ENCODE peak calls at places on chromosomes 13 and 19, in six cellular contexts. O, H, Z, X, E and M are unnamed samples.
A peak's percentile ranks its signal among the peaks of the same experiment; 100 is the strongest.

GRCh38 chr19:2820112-2820702 is 539 bp downstream of the ZNF554 start:
- DNase-seq in Z (no peak), O (no peak), E (peak; percentile 35), X (peak; percentile 50), H (no peak), M (no peak)

GRCh38 chr13:109182777-109183465 is 553.5 kb downstream of the MYO16 start:
- DNase-seq in O (peak; percentile 22), H (no peak), E (no peak), X (peak; percentile 58), Z (peak; percentile 24), M (no peak)

GRCh38 chr19:46413262-46414031 is at the start of gene CCDC8:
- DNase-seq in Z (peak; percentile 81), E (peak; percentile 97), H (no peak), O (peak; percentile 92), X (peak; percentile 98), M (peak; percentile 85)

GRCh38 chr13:113770441-113770840 is 11.4 kb downstream of the TMEM255B start:
- DNase-seq in X (no peak), O (no peak), Z (no peak), H (no peak), E (no peak), M (no peak)

GRCh38 chr13:113918981-113919646 is 54.8 kb downstream of the C13orf46 start:
- DNase-seq in X (no peak), Z (no peak), H (no peak), E (no peak), O (no peak), M (no peak)

GRCh38 chr13:88183440-88183839 is 512.3 kb downstream of the SLITRK5 start:
- DNase-seq in X (no peak), Z (no peak), E (no peak), O (no peak), H (no peak), M (no peak)

GRCh38 chr19:47433121-47433520 is 13.8 kb upstream of the MEIS3 start:
- DNase-seq in E (no peak), H (no peak), X (no peak), Z (no peak), O (no peak), M (no peak)

GRCh38 chr13:31970237-31970930 is 61.2 kb upstream of the FRY start:
- DNase-seq in O (peak; percentile 93), X (no peak), H (no peak), E (no peak), Z (peak; percentile 88), M (no peak)

GRCh38 chr13:45332831-45333219 is 8.2 kb downstream of the TPT1 start:
- DNase-seq in E (no peak), X (peak; percentile 51), H (no peak), Z (no peak), O (no peak), M (no peak)

GRCh38 chr19:42270346-42271044 is 1.4 kb downstream of the CIC start:
- DNase-seq in X (no peak), H (peak; percentile 83), E (no peak), Z (peak; percentile 70), O (no peak), M (no peak)

GRCh38 chr19:3098515-3099346 is 4.6 kb downstream of the GNA11 start:
- DNase-seq in Z (no peak), X (no peak), E (no peak), O (peak; percentile 23), H (no peak), M (no peak)

GRCh38 chr19:13830761-13831481 is 35.7 kb downstream of the ZSWIM4 start:
- DNase-seq in E (no peak), H (peak; percentile 56), Z (no peak), X (no peak), O (no peak), M (no peak)

GRCh38 chr13:112821340-112822055 is 131.7 kb downstream of the ATP11A start:
- DNase-seq in O (peak; percentile 9), X (no peak), E (no peak), Z (no peak), H (no peak), M (no peak)

GRCh38 chr13:36339600-36340155 is 6.5 kb downstream of the SPART start:
- DNase-seq in E (no peak), Z (no peak), O (no peak), X (no peak), H (no peak), M (no peak)

GRCh38 chr19:47256688-47257410 is 524 bp downstream of the CCDC9 start:
- DNase-seq in H (peak; percentile 100), E (peak; percentile 100), Z (peak; percentile 100), X (peak; percentile 100), O (peak; percentile 98), M (peak; percentile 96)

GRCh38 chr13:110397445-110397844 is 90.4 kb downstream of the COL4A2 start:
- DNase-seq in H (no peak), X (no peak), Z (no peak), E (no peak), O (peak; percentile 85), M (no peak)

GRCh38 chr13:24274452-24274971 is 34.9 kb upstream of the C1QTNF9 start:
- DNase-seq in X (no peak), O (peak; percentile 59), H (no peak), E (no peak), Z (no peak), M (no peak)

GRCh38 chr13:76473552-76474134 is 412.6 kb downstream of the KCTD12 start:
- DNase-seq in Z (peak; percentile 81), E (peak; percentile 90), H (peak; percentile 77), O (peak; percentile 80), X (peak; percentile 88), M (peak; percentile 49)

GRCh38 chr13:48500652-48501197 is 32.2 kb downstream of the RCBTB2 start:
- DNase-seq in X (peak; percentile 19), H (peak; percentile 19), Z (peak; percentile 61), O (peak; percentile 96), E (peak; percentile 64), M (peak; percentile 54)

GRCh38 chr13:79044415-79044814 is 361.6 kb downstream of the RBM26 start:
- DNase-seq in X (no peak), Z (no peak), H (no peak), O (no peak), E (no peak), M (no peak)

GRCh38 chr13:50128406-50129048 is 113.3 kb downstream of the KCNRG start:
- DNase-seq in Z (no peak), X (peak; percentile 59), O (no peak), E (no peak), H (no peak), M (no peak)

GRCh38 chr13:53411443-53411842 is 382.8 kb downstream of the OLFM4 start:
- DNase-seq in E (no peak), H (no peak), Z (no peak), X (no peak), O (no peak), M (no peak)

GRCh38 chr19:3335431-3336350 is 30.7 kb upstream of the NFIC start:
- DNase-seq in E (peak; percentile 50), O (peak; percentile 57), X (no peak), H (no peak), Z (no peak), M (no peak)

GRCh38 chr19:41860419-41861097 is 503 bp downstream of the RPS19 start:
- DNase-seq in X (no peak), E (no peak), H (no peak), Z (no peak), O (no peak), M (no peak)

GRCh38 chr19:33473644-33474305 is 47.8 kb downstream of the PEPD start:
- DNase-seq in X (no peak), Z (peak; percentile 45), H (no peak), O (peak; percentile 55), E (no peak), M (no peak)

GRCh38 chr19:27745978-27746542 is 1466.9 kb downstream of the UQCRFS1 start:
- DNase-seq in O (no peak), H (no peak), X (no peak), Z (no peak), E (no peak), M (no peak)

GRCh38 chr19:7863157-7863970 is 10.8 kb downstream of the PRR36 start:
- DNase-seq in X (peak; percentile 64), Z (no peak), E (no peak), H (no peak), O (no peak), M (no peak)

GRCh38 chr13:23098508-23098907 is 82.3 kb upstream of the SGCG start:
- DNase-seq in E (no peak), O (no peak), Z (no peak), X (no peak), H (no peak), M (no peak)

GRCh38 chr13:43058318-43058674 is 34.9 kb downstream of the DNAJC15 start:
- DNase-seq in E (peak; percentile 39), Z (peak; percentile 81), X (no peak), H (peak; percentile 82), O (peak; percentile 62), M (peak; percentile 79)

GRCh38 chr13:20274466-20274865 is 42.3 kb upstream of the GJB6 start:
- DNase-seq in E (no peak), O (no peak), X (no peak), H (no peak), Z (no peak), M (no peak)

GRCh38 chr19:55516878-55517620 is 19.9 kb downstream of the SBK2 start:
- DNase-seq in H (peak; percentile 97), Z (peak; percentile 86), X (peak; percentile 95), E (peak; percentile 97), O (peak; percentile 91), M (peak; percentile 58)
- TF ChIP-seq CTCF in H (peak; percentile 97), Z (peak; percentile 98), X (peak; percentile 99), E (peak; percentile 94), O (peak; percentile 95), M (peak; percentile 88)

GRCh38 chr13:99968521-99969367 is 2.8 kb downstream of the ZIC5 start:
- DNase-seq in X (peak; percentile 68), H (peak; percentile 66), Z (no peak), O (no peak), E (no peak), M (no peak)
- H3K4me3 ChIP-seq in X (peak overlapping the region; percentile 91), H (peak overlapping the region; percentile 95), Z (peak overlapping the region; percentile 31), O (no peak overlapping the region), E (no peak overlapping the region), M (peak overlapping the region; percentile 4)

GRCh38 chr19:10270616-10271394 is at the start of gene ICAM1:
- DNase-seq in O (peak; percentile 66), E (peak; percentile 84), H (no peak), Z (peak; percentile 39), X (peak; percentile 88), M (no peak)
- TF ChIP-seq CTCF in O (no peak), E (no peak), H (no peak), Z (no peak), X (no peak), M (no peak)

GRCh38 chr19:6589711-6590457 is 1.1 kb downstream of the CD70 start:
- DNase-seq in X (peak; percentile 32), Z (no peak), E (no peak), H (no peak), O (no peak), M (no peak)
- H3K4me3 ChIP-seq in X (peak overlapping the region; percentile 74), Z (no peak overlapping the region), E (no peak overlapping the region), H (peak overlapping the region; percentile 51), O (no peak overlapping the region), M (peak overlapping the region; percentile 32)